ENCODE peak calls at places on chromosomes 4 and X, in eight cellular contexts. S is suprapubic skin, A is stomach, P is transverse colon, X is A549, U is H1, K is upper lobe of left lung, L is K562. J is an unnamed sample.

GRCh38 chr4:95061220-95061619 is 303.5 kb downstream of the BMPR1B start:
- DNase-seq in S (no peak), A (no peak), P (no peak), X (no peak), U (no peak), K (no peak), L (no peak), J (no peak)

GRCh38 chr4:25859429-25860148 is 3.2 kb downstream of the SEL1L3 start:
- DNase-seq in S (no peak), A (no peak), P (no peak), X (no peak), U (no peak), K (no peak), L (no peak), J (no peak)

GRCh38 chr4:1192091-1192492 is 19.7 kb upstream of the SPON2 start:
- DNase-seq in S (peak), A (peak), P (peak), X (peak), U (no peak), K (peak), L (peak), J (peak)

GRCh38 chr4:121785479-121785878 is 15.6 kb upstream of the EXOSC9 start:
- DNase-seq in S (no peak), A (no peak), P (no peak), X (no peak), U (no peak), K (no peak), L (no peak), J (no peak)

GRCh38 chr4:109276482-109277095 is 25.9 kb downstream of the COL25A1 start:
- DNase-seq in S (no peak), A (no peak), P (no peak), X (no peak), U (no peak), K (no peak), L (no peak), J (no peak)

GRCh38 chrX:71607488-71607887 is 10.8 kb downstream of the CXCR3 start:
- DNase-seq in S (no peak), A (no peak), P (no peak), X (no peak), U (no peak), K (no peak), L (no peak), J (no peak)

GRCh38 chr4:100100985-100101384 is 89.3 kb downstream of the DDIT4L start:
- DNase-seq in S (no peak), A (no peak), P (no peak), X (no peak), U (no peak), K (no peak), L (no peak), J (no peak)

GRCh38 chrX:78652971-78653822 is 5.9 kb downstream of the RTL3 start:
- DNase-seq in S (no peak), A (no peak), P (no peak), X (peak), U (no peak), K (no peak), L (no peak), J (no peak)

GRCh38 chrX:129732857-129733256 is 5.9 kb upstream of the XPNPEP2 start:
- DNase-seq in S (no peak), A (no peak), P (no peak), X (no peak), U (no peak), K (no peak), L (no peak), J (no peak)

GRCh38 chrX:131746491-131746968 is 202.7 kb downstream of the OR13H1 start:
- DNase-seq in S (no peak), A (peak), P (peak), X (peak), U (no peak), K (peak), L (peak), J (no peak)

GRCh38 chr4:7158081-7158750 is 34.1 kb upstream of the SORCS2 start:
- DNase-seq in S (peak), A (no peak), P (no peak), X (no peak), U (no peak), K (no peak), L (no peak), J (peak)

GRCh38 chr4:148376151-148376550 is 66.1 kb downstream of the NR3C2 start:
- DNase-seq in S (no peak), A (peak), P (peak), X (no peak), U (no peak), K (peak), L (no peak), J (peak)

GRCh38 chr4:4603592-4603991 is 61.7 kb upstream of the STX18 start:
- DNase-seq in S (no peak), A (no peak), P (no peak), X (no peak), U (no peak), K (no peak), L (no peak), J (no peak)
- TF ChIP-seq EP300 in S (no peak), A (no peak), P (no peak), X (no peak), U (no peak), K (no peak), L (no peak), J (no peak)

GRCh38 chr4:133003169-133003568 is 145.9 kb upstream of the PCDH10 start:
- DNase-seq in S (no peak), A (no peak), P (no peak), X (no peak), U (no peak), K (no peak), L (no peak), J (no peak)

GRCh38 chr4:132998585-132999230 is 150.4 kb upstream of the PCDH10 start:
- DNase-seq in S (no peak), A (no peak), P (no peak), X (no peak), U (no peak), K (no peak), L (no peak), J (no peak)

DNA sequence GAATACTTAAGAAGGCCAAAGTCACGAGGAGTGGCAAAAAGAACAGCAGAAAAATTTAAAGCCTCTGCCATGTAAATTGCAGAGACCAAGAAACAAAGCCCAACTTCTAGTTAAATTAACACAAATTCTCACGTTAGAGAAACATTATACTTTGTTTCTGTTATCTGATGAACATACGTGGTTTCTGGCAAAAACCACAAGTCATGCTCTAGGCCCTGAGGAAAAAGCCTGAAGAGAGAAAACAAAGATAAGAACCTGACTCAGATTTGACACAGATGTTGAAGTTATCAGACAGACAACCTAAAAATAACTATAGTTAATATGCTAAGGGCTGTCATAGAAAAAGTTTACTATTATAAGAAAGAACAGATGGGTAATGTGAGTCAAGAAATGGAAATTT is 149.1 kb upstream of the PCDH10 start:
- DNase-seq in S (no peak), A (no peak), P (no peak), X (no peak), U (no peak), K (no peak), L (no peak), J (no peak)
- TF ChIP-seq POLR2A in S (no peak), A (no peak), P (no peak), X (no peak), U (no peak), K (no peak), L (no peak), J (no peak)

GRCh38 chr4:84167579-84167978 is 331.5 kb downstream of the NKX6-1 start:
- DNase-seq in S (no peak), A (no peak), P (no peak), X (no peak), U (no peak), K (no peak), L (peak), J (no peak)
- TF ChIP-seq CTCF in S (no peak), A (no peak), P (no peak), X (no peak), U (peak), K (no peak), L (peak), J (no peak)

GRCh38 chr4:41538887-41539498 is 1.0 kb downstream of the LIMCH1 start:
- DNase-seq in S (no peak), A (no peak), P (no peak), X (no peak), U (no peak), K (no peak), L (no peak), J (no peak)

GRCh38 chr4:41539711-41540110 is 1.8 kb downstream of the LIMCH1 start:
- DNase-seq in S (no peak), A (no peak), P (no peak), X (no peak), U (no peak), K (no peak), L (no peak), J (no peak)

GRCh38 chr4:41535911-41536361 is 2.0 kb upstream of the LIMCH1 start:
- DNase-seq in S (no peak), A (no peak), P (no peak), X (no peak), U (no peak), K (no peak), L (no peak), J (no peak)

GRCh38 chr4:41538017-41538733 is at the start of gene LIMCH1:
- DNase-seq in S (peak), A (no peak), P (peak), X (no peak), U (peak), K (peak), L (no peak), J (peak)

GRCh38 chr4:41537267-41537890 is 578 bp upstream of the LIMCH1 start:
- DNase-seq in S (no peak), A (no peak), P (no peak), X (no peak), U (no peak), K (no peak), L (no peak), J (no peak)
- TF ChIP-seq EP300 in S (no peak), A (no peak), P (no peak), X (no peak), U (no peak), K (no peak), L (no peak), J (no peak)

GRCh38 chrX:21940356-21940829 is at the start of gene SMS:
- DNase-seq in S (peak), A (peak), P (peak), X (peak), U (peak), K (peak), L (peak), J (peak)
- TF ChIP-seq POLR2A in S (no peak), A (no peak), P (peak), X (peak), U (peak), K (no peak), L (peak), J (peak)

GRCh38 chr4:74037076-74037475 is 1.4 kb downstream of the CXCL3 start:
- DNase-seq in S (no peak), A (no peak), P (no peak), X (no peak), U (no peak), K (no peak), L (peak), J (no peak)
- TF ChIP-seq CTCF in S (no peak), A (no peak), P (no peak), X (no peak), U (no peak), K (no peak), L (peak), J (no peak)

J was measured in tibial nerve.